ENCODE peak calls at places on chromosomes 6 and 20, in nine cellular contexts. R is tibial artery; J is cardiac muscle cell; P is psoas muscle; D is left ventricle myocardium inferior; A is CD8-positive, alpha-beta memory T cell; G is lower lobe of right lung; X is neural progenitor cell; E is CD8-positive, alpha-beta T cell. I is an unnamed sample.

GRCh38 chr6:28808383-28808782 is 115.4 kb downstream of the TRIM27 start:
- DNase-seq in R (no peak), J (no peak), P (no peak), D (no peak), A (no peak), G (no peak), X (no peak), E (no peak), I (no peak)

GRCh38 chr6:69386431-69386830 is 410.4 kb downstream of the LMBRD1 start:
- DNase-seq in R (no peak), J (no peak), P (no peak), D (no peak), A (no peak), G (no peak), X (no peak), E (no peak), I (no peak)

GRCh38 chr20:10642859-10643559 is 30.8 kb downstream of the JAG1 start:
- DNase-seq in R (no peak), J (no peak), P (no peak), D (no peak), A (no peak), G (no peak), X (no peak), E (no peak), I (no peak)

GRCh38 chr6:140858381-140858971 is 1274.2 kb upstream of the GJE1 start:
- DNase-seq in R (no peak), J (no peak), P (no peak), D (no peak), A (no peak), G (no peak), X (no peak), E (no peak), I (peak)

GRCh38 chr6:26045939-26046368 is 41.3 kb upstream of the HFE start:
- DNase-seq in R (no peak), J (no peak), P (no peak), D (no peak), A (no peak), G (no peak), X (no peak), E (no peak), I (no peak)

GRCh38 chr6:74638467-74638866 is 567.4 kb downstream of the COL12A1 start:
- DNase-seq in R (no peak), J (no peak), P (no peak), D (no peak), A (no peak), G (no peak), X (no peak), E (no peak), I (no peak)

GRCh38 chr20:50191065-50191565 is 485 bp downstream of the CEBPB start:
- DNase-seq in R (peak), J (no peak), P (peak), D (peak), A (peak), G (peak), X (no peak), E (peak), I (no peak)

GRCh38 chr20:36314734-36315544 is 8.8 kb downstream of the DLGAP4 start:
- DNase-seq in R (peak), J (no peak), P (no peak), D (no peak), A (no peak), G (no peak), X (no peak), E (no peak), I (no peak)

GRCh38 chr6:117477988-117478852 is 4.3 kb upstream of the DCBLD1 start:
- DNase-seq in R (no peak), J (no peak), P (no peak), D (no peak), A (peak), G (no peak), X (peak), E (no peak), I (no peak)

GRCh38 chr6:127457444-127458064 is 1.6 kb downstream of the KIAA0408 start:
- DNase-seq in R (no peak), J (peak), P (no peak), D (no peak), A (no peak), G (no peak), X (no peak), E (no peak), I (no peak)

GRCh38 chr6:151749341-151749740 is 58.1 kb upstream of the ESR1 start:
- DNase-seq in R (no peak), J (no peak), P (no peak), D (no peak), A (no peak), G (no peak), X (no peak), E (no peak), I (no peak)

GRCh38 chr6:46491789-46492547 is 719 bp upstream of the RCAN2 start:
- DNase-seq in R (peak), J (peak), P (peak), D (peak), A (no peak), G (peak), X (peak), E (no peak), I (no peak)

GRCh38 chr20:52747736-52748135 is 224.4 kb upstream of the TSHZ2 start:
- DNase-seq in R (no peak), J (peak), P (no peak), D (no peak), A (no peak), G (no peak), X (peak), E (no peak), I (no peak)

GRCh38 chr6:127301199-127301700 is 34.6 kb downstream of the RNF146 start:
- DNase-seq in R (no peak), J (peak), P (no peak), D (no peak), A (no peak), G (no peak), X (no peak), E (no peak), I (no peak)

GRCh38 chr6:20211941-20212391 is 303 bp downstream of the MBOAT1 start:
- DNase-seq in R (no peak), J (peak), P (no peak), D (no peak), A (peak), G (no peak), X (peak), E (no peak), I (no peak)

GRCh38 chr6:105263685-105264298 is 84.0 kb upstream of the POPDC3 start:
- DNase-seq in R (no peak), J (no peak), P (no peak), D (no peak), A (no peak), G (no peak), X (no peak), E (no peak), I (no peak)

GRCh38 chr6:54813901-54814300 is 32.7 kb upstream of the FAM83B start:
- DNase-seq in R (no peak), J (peak), P (no peak), D (no peak), A (no peak), G (no peak), X (no peak), E (no peak), I (no peak)

GRCh38 chr6:11430036-11430435 is 107.5 kb upstream of the TMEM170B start:
- DNase-seq in R (no peak), J (no peak), P (no peak), D (no peak), A (no peak), G (no peak), X (no peak), E (no peak), I (no peak)

GRCh38 chr6:43833996-43834390 is 64.0 kb downstream of the VEGFA start:
- DNase-seq in R (no peak), J (no peak), P (no peak), D (no peak), A (no peak), G (no peak), X (no peak), E (no peak), I (no peak)

GRCh38 chr6:22383016-22383415 is 86.2 kb upstream of the PRL start:
- DNase-seq in R (no peak), J (no peak), P (no peak), D (no peak), A (no peak), G (no peak), X (no peak), E (no peak), I (no peak)

GRCh38 chr20:35908007-35908406 is 46.3 kb downstream of the SCAND1 start:
- DNase-seq in R (no peak), J (no peak), P (no peak), D (no peak), A (no peak), G (no peak), X (no peak), E (no peak), I (no peak)

GRCh38 chr20:53926428-53927028 is 143.9 kb downstream of the BCAS1 start:
- DNase-seq in R (no peak), J (peak), P (no peak), D (no peak), A (no peak), G (no peak), X (no peak), E (no peak), I (peak)

GRCh38 chr20:49757597-49757996 is 43.9 kb upstream of the B4GALT5 start:
- DNase-seq in R (no peak), J (no peak), P (no peak), D (no peak), A (no peak), G (no peak), X (no peak), E (no peak), I (no peak)

GRCh38 chr6:90000864-90001731 is 106.8 kb downstream of the GJA10 start:
- DNase-seq in R (no peak), J (peak), P (no peak), D (no peak), A (no peak), G (no peak), X (no peak), E (no peak), I (no peak)

GRCh38 chr6:87473419-87473903 is 687 bp downstream of the SLC35A1 start:
- DNase-seq in R (no peak), J (peak), P (no peak), D (no peak), A (peak), G (peak), X (peak), E (no peak), I (no peak)

GRCh38 chr6:85403331-85404015 is 46.4 kb upstream of the NT5E start:
- DNase-seq in R (no peak), J (peak), P (no peak), D (no peak), A (no peak), G (no peak), X (no peak), E (no peak), I (peak)

GRCh38 chr6:148616811-148617210 is 130.0 kb upstream of the UST start:
- DNase-seq in R (no peak), J (no peak), P (no peak), D (no peak), A (no peak), G (no peak), X (no peak), E (no peak), I (no peak)

GRCh38 chr6:90222724-90223198 is 73.9 kb downstream of the BACH2 start:
- DNase-seq in R (no peak), J (no peak), P (no peak), D (no peak), A (no peak), G (no peak), X (no peak), E (no peak), I (peak)

GRCh38 chr6:138115877-138116660 is 8.8 kb upstream of the PERP start:
- DNase-seq in R (no peak), J (peak), P (peak), D (no peak), A (peak), G (peak), X (peak), E (no peak), I (no peak)

GRCh38 chr20:46388945-46389344 is 17.5 kb downstream of the ELMO2 start:
- DNase-seq in R (no peak), J (no peak), P (peak), D (no peak), A (no peak), G (no peak), X (no peak), E (no peak), I (no peak)

GRCh38 chr6:138161434-138162103 is at the start of gene ARFGEF3:
- DNase-seq in R (no peak), J (peak), P (peak), D (peak), A (peak), G (peak), X (peak), E (no peak), I (no peak)

GRCh38 chr6:32967151-32968091 is 973 bp upstream of the BRD2 start:
- DNase-seq in R (no peak), J (peak), P (no peak), D (no peak), A (peak), G (no peak), X (peak), E (no peak), I (no peak)

DNA sequence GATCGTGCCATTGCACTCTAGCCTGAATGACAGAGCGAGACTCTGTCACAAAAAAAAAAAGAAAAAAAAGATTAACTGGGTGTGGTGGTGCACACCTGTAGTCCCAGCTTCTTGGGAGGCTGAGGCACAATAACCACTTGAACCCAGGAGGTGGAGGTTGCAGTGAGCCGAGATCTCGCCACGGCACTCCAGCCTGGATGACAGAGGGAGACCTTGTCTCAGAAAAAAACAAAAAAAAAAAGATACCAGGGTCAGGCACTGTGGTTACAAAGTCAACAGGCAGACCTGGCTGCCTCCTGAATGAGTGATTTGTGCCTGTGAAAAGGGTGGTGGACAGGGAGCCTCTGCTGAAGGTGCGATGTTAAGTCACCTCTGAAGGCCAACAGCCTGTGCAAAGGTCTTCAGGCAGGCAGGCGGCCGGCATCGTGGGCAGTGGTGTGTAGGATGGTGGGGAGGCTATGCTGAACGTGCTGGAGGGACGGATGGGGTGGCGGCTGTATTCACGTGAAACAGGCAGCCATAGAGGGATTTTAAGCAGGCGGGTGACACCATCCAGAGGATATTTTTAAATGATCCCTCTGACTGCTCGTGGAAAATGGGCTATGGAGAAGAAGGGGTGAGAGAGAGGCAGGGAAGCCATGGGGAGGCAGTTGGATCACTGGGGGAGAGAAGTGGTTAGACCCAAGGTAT is 41.4 kb downstream of the NOL4L start:
- DNase-seq in R (no peak), J (no peak), P (no peak), D (no peak), A (no peak), G (no peak), X (no peak), E (no peak), I (no peak)
- H3K27ac ChIP-seq in R (no peak), J (no peak), P (no peak), D (no peak), A (no peak), G (no peak), X (no peak), E (no peak), I (no peak)

GRCh38 chr6:154629127-154629526 is 104.1 kb upstream of the SCAF8 start:
- DNase-seq in R (no peak), J (no peak), P (no peak), D (no peak), A (no peak), G (no peak), X (no peak), E (no peak), I (no peak)
- H3K27ac ChIP-seq in R (no peak), J (no peak), P (no peak), D (no peak), A (no peak), G (no peak), X (no peak), E (no peak), I (no peak)

GRCh38 chr6:37236921-37237320 is 20.7 kb upstream of the TBC1D22B start:
- DNase-seq in R (no peak), J (no peak), P (no peak), D (no peak), A (no peak), G (no peak), X (no peak), E (no peak), I (no peak)
- H3K27ac ChIP-seq in R (no peak), J (no peak), P (no peak), D (no peak), A (no peak), G (no peak), X (no peak), E (no peak), I (no peak)

DNA sequence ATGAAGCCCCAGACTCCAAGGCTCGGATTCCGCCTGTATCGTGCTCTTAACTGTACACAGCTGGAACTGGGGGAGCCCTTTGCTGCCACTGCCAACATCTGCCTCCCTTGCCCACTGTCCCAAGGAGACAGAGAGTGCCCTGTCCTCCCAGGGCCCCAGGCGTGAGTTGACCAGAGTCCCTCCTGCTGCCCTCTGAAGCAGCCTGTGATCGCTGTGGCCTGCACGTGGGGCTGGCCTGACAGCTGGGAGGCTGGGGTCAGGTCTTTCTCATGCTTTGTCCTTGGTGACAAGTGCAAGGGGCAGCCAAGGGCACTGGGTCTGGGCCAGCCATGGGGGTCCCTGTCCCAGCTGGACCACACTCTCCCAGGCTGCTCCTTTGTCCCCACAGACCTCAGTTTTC is 44.3 kb downstream of the KIAA1755 start:
- DNase-seq in R (peak), J (no peak), P (no peak), D (no peak), A (no peak), G (no peak), X (no peak), E (no peak), I (no peak)
- H3K27ac ChIP-seq in R (peak), J (no peak), P (no peak), D (no peak), A (no peak), G (no peak), X (no peak), E (no peak), I (no peak)

DNA sequence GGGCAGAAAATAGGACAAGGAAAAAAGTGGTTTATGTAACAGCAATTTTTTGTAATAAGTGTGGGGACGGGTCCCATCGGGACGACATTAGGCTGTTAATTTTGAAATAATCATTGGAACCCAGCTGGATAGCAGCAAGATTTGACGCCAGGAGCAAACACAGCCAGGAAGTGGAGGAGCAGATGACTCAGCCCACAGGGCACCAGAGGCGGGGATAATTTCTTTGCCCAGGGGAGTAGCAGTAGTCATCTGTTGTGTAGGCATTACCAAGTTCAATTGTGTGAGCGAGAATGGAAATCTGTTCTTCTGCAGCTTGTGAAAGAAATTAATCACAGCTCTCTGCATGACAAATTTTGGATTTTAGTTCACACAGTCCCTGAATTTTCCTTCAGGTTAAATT is 22.6 kb upstream of the RIN2 start:
- DNase-seq in R (peak), J (peak), P (peak), D (peak), A (no peak), G (no peak), X (no peak), E (no peak), I (peak)
- H3K27ac ChIP-seq in R (peak), J (peak), P (peak), D (peak), A (no peak), G (no peak), X (no peak), E (no peak), I (peak)

DNA sequence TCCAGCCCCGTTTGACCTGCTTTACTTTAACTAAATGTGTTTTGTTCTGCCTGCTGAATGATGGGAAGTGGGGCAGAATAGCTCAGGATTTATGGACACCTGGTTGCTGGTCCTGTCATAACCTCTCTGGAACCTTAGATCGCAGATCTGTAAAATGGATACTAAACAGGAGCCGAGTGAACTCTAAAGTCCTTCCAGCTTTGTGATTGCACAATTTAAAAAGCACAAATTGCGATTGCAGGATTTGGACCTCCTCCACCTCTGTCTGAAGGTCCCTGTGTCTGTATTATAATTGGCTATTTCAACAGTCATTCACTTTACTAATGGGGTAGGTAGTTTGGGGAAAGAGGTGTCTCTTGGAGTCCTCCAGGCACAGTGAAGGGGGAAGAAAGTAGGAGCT is 220.4 kb downstream of the LY86 start:
- DNase-seq in R (no peak), J (peak), P (no peak), D (no peak), A (no peak), G (no peak), X (no peak), E (no peak), I (no peak)
- H3K27ac ChIP-seq in R (no peak), J (no peak), P (no peak), D (no peak), A (no peak), G (no peak), X (no peak), E (no peak), I (no peak)

DNA sequence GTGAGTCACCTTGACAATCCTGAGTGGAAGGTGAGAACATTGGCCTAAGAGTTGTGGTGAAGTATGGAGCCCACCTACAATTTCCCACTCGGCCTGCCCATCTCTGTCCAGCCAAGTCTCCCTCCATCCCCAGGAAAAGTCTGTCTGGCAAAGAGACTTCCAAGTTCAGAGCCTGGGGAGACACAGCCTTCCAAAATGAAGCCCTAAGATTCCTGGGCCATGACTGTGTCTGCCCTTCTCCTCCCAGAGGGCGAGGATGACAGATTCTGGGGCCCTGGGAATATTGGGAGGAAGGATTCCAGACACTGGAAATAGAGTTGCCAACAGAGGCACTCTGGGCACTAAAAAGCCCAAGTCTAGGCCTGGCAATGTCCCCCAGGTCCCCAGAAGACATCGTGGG is 176.8 kb downstream of the NFATC2 start:
- DNase-seq in R (no peak), J (peak), P (no peak), D (no peak), A (no peak), G (no peak), X (no peak), E (no peak), I (no peak)
- H3K27ac ChIP-seq in R (peak), J (no peak), P (peak), D (peak), A (no peak), G (no peak), X (no peak), E (no peak), I (peak)

I was measured in epithelial cell of prostate.